ENCODE peak calls at places on chromosomes 13 and 19, in nine cellular contexts. J is cerebellar cortex; N is fibroblast of gingiva; D is Ammon's horn; A is T-helper 17 cell; M is left ventricle myocardium inferior; E is CD8-positive, alpha-beta T cell; T is neural progenitor cell; W is GOT3. Y is an unnamed sample.

GRCh38 chr13:82772802-82773201 is 1109.5 kb downstream of the SLITRK1 start:
- DNase-seq in M (no peak), D (no peak), A (no peak), E (no peak), T (no peak), W (no peak), N (peak; percentile 57), J (no peak), Y (peak; percentile 35)

GRCh38 chr19:35959040-35959967 is 23.1 kb downstream of the LRFN3 start:
- DNase-seq in E (peak; percentile 91), D (peak; percentile 60), N (no peak), J (no peak), A (peak; percentile 73), W (no peak), M (peak; percentile 51), T (peak; percentile 58), Y (no peak)

GRCh38 chr13:46495066-46495465 is 57.9 kb upstream of the LRCH1 start:
- DNase-seq in N (no peak), W (no peak), D (no peak), E (no peak), T (no peak), M (no peak), A (no peak), J (no peak), Y (no peak)

GRCh38 chr13:102035969-102036368 is 365.9 kb downstream of the FGF14 start:
- DNase-seq in N (no peak), M (no peak), A (no peak), E (no peak), D (no peak), W (no peak), J (no peak), T (no peak), Y (no peak)

GRCh38 chr13:66933994-66934393 is 296.1 kb downstream of the PCDH9 start:
- DNase-seq in N (peak; percentile 40), T (no peak), M (no peak), A (no peak), W (no peak), J (no peak), E (no peak), D (peak; percentile 21), Y (peak; percentile 2)

GRCh38 chr13:79621449-79621848 is 140.5 kb downstream of the NDFIP2 start:
- DNase-seq in T (no peak), W (no peak), N (no peak), J (no peak), M (no peak), E (no peak), D (no peak), A (no peak), Y (no peak)

GRCh38 chr13:30418075-30418715 is 4.1 kb upstream of the UBE2L5 start:
- DNase-seq in D (no peak), W (no peak), E (no peak), A (no peak), T (no peak), M (no peak), N (peak; percentile 47), J (no peak), Y (no peak)

GRCh38 chr19:9917322-9917721 is 19.0 kb downstream of the OLFM2 start:
- DNase-seq in N (peak; percentile 43), W (no peak), T (peak; percentile 71), A (no peak), D (peak; percentile 47), M (no peak), J (peak; percentile 76), E (no peak), Y (no peak)

GRCh38 chr19:33501957-33502356 is 19.6 kb downstream of the PEPD start:
- DNase-seq in A (no peak), T (no peak), D (no peak), M (no peak), E (no peak), J (no peak), N (no peak), W (no peak), Y (no peak)

GRCh38 chr19:11063434-11063833 is 25.8 kb upstream of the LDLR start:
- DNase-seq in T (no peak), W (no peak), A (no peak), J (no peak), N (no peak), M (no peak), E (no peak), D (no peak), Y (no peak)

GRCh38 chr19:31597616-31598015 is 248.4 kb upstream of the TSHZ3 start:
- DNase-seq in W (no peak), J (no peak), A (no peak), M (no peak), N (no peak), T (no peak), E (no peak), D (no peak), Y (no peak)

GRCh38 chr19:35462476-35462953 is 14.5 kb downstream of the FFAR2 start:
- DNase-seq in A (peak; percentile 11), M (no peak), N (no peak), W (no peak), D (peak; percentile 57), T (no peak), J (no peak), E (peak; percentile 65), Y (no peak)

GRCh38 chr13:110561335-110562033 is at the start of gene RAB20:
- DNase-seq in N (peak; percentile 86), M (peak; percentile 91), W (peak; percentile 24), E (peak; percentile 69), D (peak; percentile 80), T (peak; percentile 85), J (peak; percentile 11), A (no peak), Y (peak; percentile 54)

GRCh38 chr19:35223084-35223790 is 5.3 kb downstream of the FAM187B start:
- DNase-seq in D (no peak), N (no peak), E (peak; percentile 42), M (no peak), A (no peak), W (no peak), J (no peak), T (no peak), Y (no peak)

GRCh38 chr13:91280806-91281205 is 66.7 kb upstream of the MIR17HG start:
- DNase-seq in J (no peak), W (no peak), A (no peak), E (no peak), T (no peak), M (no peak), D (no peak), N (no peak), Y (no peak)

GRCh38 chr19:12969292-12969988 is at the start of gene DAND5:
- DNase-seq in W (no peak), D (peak; percentile 56), N (peak; percentile 44), A (no peak), M (peak; percentile 60), T (no peak), E (no peak), J (no peak), Y (no peak)

GRCh38 chr19:43562698-43563241 is 12.6 kb downstream of the XRCC1 start:
- DNase-seq in J (peak; percentile 94), M (peak; percentile 83), E (peak; percentile 89), N (peak; percentile 66), D (peak; percentile 90), A (peak; percentile 51), T (no peak), W (no peak), Y (no peak)

GRCh38 chr19:56108447-56109195 is 12.5 kb downstream of the ZNF787 start:
- DNase-seq in A (no peak), E (no peak), D (no peak), J (no peak), N (peak; percentile 45), T (no peak), W (no peak), M (peak; percentile 60), Y (no peak)

GRCh38 chr13:27401210-27401609 is 23.2 kb upstream of the GTF3A start:
- DNase-seq in A (no peak), J (no peak), M (peak; percentile 30), T (no peak), E (no peak), D (peak; percentile 40), W (no peak), N (no peak), Y (no peak)

GRCh38 chr19:54254195-54254906 is 2.7 kb downstream of the LILRB5 start:
- DNase-seq in W (no peak), D (no peak), J (no peak), M (no peak), E (no peak), T (no peak), N (no peak), A (no peak), Y (no peak)

GRCh38 chr19:4012975-4013634 is 5.6 kb downstream of the PIAS4 start:
- DNase-seq in A (no peak), E (no peak), M (no peak), T (no peak), W (no peak), D (no peak), J (no peak), N (no peak), Y (no peak)

GRCh38 chr13:85970727-85971126 is 171.5 kb upstream of the SLITRK6 start:
- DNase-seq in W (no peak), A (no peak), E (no peak), T (no peak), M (no peak), N (no peak), D (no peak), J (no peak), Y (no peak)

GRCh38 chr19:10478903-10479384 is 24.2 kb downstream of the KEAP1 start:
- DNase-seq in A (peak; percentile 83), N (peak; percentile 88), W (peak; percentile 33), T (peak; percentile 92), M (peak; percentile 92), D (peak; percentile 97), E (peak; percentile 88), J (peak; percentile 96), Y (peak; percentile 61)

GRCh38 chr19:35295453-35295791 is 3.5 kb downstream of the MAG start:
- DNase-seq in W (no peak), N (no peak), E (no peak), T (no peak), M (no peak), J (no peak), D (no peak), A (no peak), Y (no peak)

GRCh38 chr13:81395368-81395767 is 1054.4 kb upstream of the SPRY2 start:
- DNase-seq in M (no peak), W (no peak), T (peak; percentile 59), N (no peak), J (no peak), A (no peak), E (no peak), D (no peak), Y (no peak)

GRCh38 chr19:51647318-51647717 is 693 bp upstream of the SIGLEC14 start:
- DNase-seq in J (no peak), D (no peak), N (no peak), W (no peak), E (no peak), T (no peak), M (no peak), A (no peak), Y (no peak)

GRCh38 chr19:2556221-2557092 is 80.5 kb downstream of the GADD45B start:
- DNase-seq in E (no peak), W (no peak), T (no peak), J (no peak), N (no peak), M (peak; percentile 15), D (no peak), A (no peak), Y (no peak)

Y was measured in fibroblast of the conjunctiva.